ENCODE peak calls at places on chromosomes 6 and 20, in ten cellular contexts. I, A, Z, J, E, V, S, Y, K and C are unnamed samples.

GRCh38 chr6:25229671-25230321 is 49.4 kb upstream of the CARMIL1 start:
- DNase-seq in I (no peak), A (no peak), Z (no peak), J (no peak), E (no peak), V (no peak), S (no peak), Y (no peak), K (no peak), C (no peak)

GRCh38 chr6:1516742-1517520 is 92.8 kb upstream of the FOXC1 start:
- DNase-seq in I (no peak), A (no peak), Z (no peak), J (no peak), E (no peak), V (no peak), S (no peak), Y (no peak), K (no peak), C (no peak)

GRCh38 chr20:23641936-23642751 is 4.4 kb upstream of the CST3 start:
- DNase-seq in I (peak; percentile 84), A (no peak), Z (peak; percentile 43), J (no peak), E (no peak), V (no peak), S (no peak), Y (no peak), K (no peak), C (no peak)

GRCh38 chr6:121666809-121667208 is 231.4 kb downstream of the GJA1 start:
- DNase-seq in I (no peak), A (peak; percentile 6), Z (no peak), J (no peak), E (no peak), V (no peak), S (no peak), Y (no peak), K (no peak), C (no peak)

GRCh38 chr6:31568537-31568961 is 3.5 kb upstream of the LTA start:
- DNase-seq in I (no peak), A (no peak), Z (no peak), J (no peak), E (no peak), V (no peak), S (no peak), Y (peak; percentile 55), K (peak; percentile 94), C (no peak)

GRCh38 chr6:93282521-93283031 is 136.8 kb downstream of the EPHA7 start:
- DNase-seq in I (peak; percentile 56), A (no peak), Z (no peak), J (no peak), E (no peak), V (no peak), S (peak; percentile 73), Y (no peak), K (no peak), C (no peak)

GRCh38 chr6:155832596-155832995 is 377.0 kb upstream of the NOX3 start:
- DNase-seq in I (no peak), A (no peak), Z (no peak), J (no peak), E (no peak), V (peak; percentile 13), S (no peak), Y (no peak), K (no peak), C (no peak)

GRCh38 chr6:167553716-167554115 is 228.8 kb downstream of the TTLL2 start:
- DNase-seq in I (no peak), A (no peak), Z (no peak), J (no peak), E (no peak), V (no peak), S (peak; percentile 59), Y (no peak), K (no peak), C (no peak)

GRCh38 chr6:1636272-1636825 is 26.6 kb downstream of the FOXC1 start:
- DNase-seq in I (peak; percentile 40), A (no peak), Z (no peak), J (no peak), E (no peak), V (no peak), S (no peak), Y (no peak), K (no peak), C (no peak)

GRCh38 chr6:42693725-42694323 is 28.6 kb downstream of the PRPH2 start:
- DNase-seq in I (no peak), A (no peak), Z (no peak), J (no peak), E (no peak), V (no peak), S (no peak), Y (no peak), K (no peak), C (no peak)

GRCh38 chr6:7311171-7311570 is 1.8 kb downstream of the SSR1 start:
- DNase-seq in I (no peak), A (no peak), Z (no peak), J (no peak), E (no peak), V (no peak), S (no peak), Y (no peak), K (no peak), C (no peak)

GRCh38 chr20:33024609-33025317 is 6.7 kb upstream of the BPIFB6 start:
- DNase-seq in I (no peak), A (no peak), Z (no peak), J (no peak), E (no peak), V (no peak), S (no peak), Y (no peak), K (no peak), C (no peak)

GRCh38 chr6:149271348-149272340 is 45.9 kb upstream of the TAB2 start:
- DNase-seq in I (no peak), A (no peak), Z (peak; percentile 22), J (no peak), E (no peak), V (no peak), S (no peak), Y (peak; percentile 28), K (peak; percentile 65), C (no peak)

GRCh38 chr6:42403831-42404230 is 47.9 kb downstream of the TRERF1 start:
- DNase-seq in I (no peak), A (no peak), Z (no peak), J (no peak), E (no peak), V (no peak), S (no peak), Y (no peak), K (no peak), C (no peak)

GRCh38 chr6:11368760-11369159 is 136.3 kb upstream of the NEDD9 start:
- DNase-seq in I (no peak), A (no peak), Z (no peak), J (no peak), E (no peak), V (no peak), S (no peak), Y (no peak), K (no peak), C (no peak)

DNA sequence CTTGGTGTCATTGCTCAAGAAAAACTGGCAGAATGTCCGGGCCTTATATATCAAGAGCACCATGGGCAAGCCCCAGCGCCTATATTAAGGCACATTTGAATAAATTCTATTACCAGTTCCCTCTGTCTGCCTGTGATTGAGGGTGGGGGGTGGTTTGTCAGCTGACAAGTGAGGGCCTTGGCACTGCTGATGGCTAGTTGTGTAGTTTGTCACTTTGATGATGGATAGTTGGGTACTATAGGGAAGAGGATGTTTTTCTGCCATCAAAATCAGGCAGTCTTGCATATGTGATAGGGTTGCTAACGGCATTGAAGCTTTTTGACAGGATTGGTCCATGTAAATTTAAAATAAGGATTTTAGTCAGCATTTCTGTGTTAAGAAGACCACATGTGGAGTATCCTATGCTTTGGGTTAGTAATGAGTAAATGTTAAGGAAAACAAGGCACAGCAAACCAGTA is 2.5 kb downstream of the RPL10A start:
- DNase-seq in I (no peak), A (no peak), Z (no peak), J (no peak), E (no peak), V (no peak), S (no peak), Y (no peak), K (no peak), C (no peak)
- TF ChIP-seq EP300 in I (no peak), A (no peak), Z (no peak), J (no peak), E (no peak), V (no peak), S (no peak), Y (no peak), K (no peak), C (no peak)

GRCh38 chr20:34268145-34268544 is 26.9 kb downstream of the ASIP start:
- DNase-seq in I (peak; percentile 18), A (no peak), Z (no peak), J (no peak), E (no peak), V (no peak), S (no peak), Y (no peak), K (no peak), C (no peak)

GRCh38 chr20:34274694-34275093 is 28.5 kb downstream of the AHCY start:
- DNase-seq in I (no peak), A (no peak), Z (no peak), J (no peak), E (no peak), V (peak; percentile 35), S (no peak), Y (no peak), K (no peak), C (no peak)

GRCh38 chr20:34269996-34270627 is 28.9 kb downstream of the ASIP start:
- DNase-seq in I (no peak), A (no peak), Z (peak; percentile 55), J (peak; percentile 91), E (no peak), V (no peak), S (no peak), Y (peak; percentile 19), K (no peak), C (no peak)

GRCh38 chr20:34268851-34269668 is 27.8 kb downstream of the ASIP start:
- DNase-seq in I (no peak), A (no peak), Z (no peak), J (peak; percentile 53), E (no peak), V (no peak), S (peak; percentile 80), Y (peak; percentile 37), K (no peak), C (peak; percentile 31)

GRCh38 chr20:34271961-34272360 is 30.7 kb downstream of the ASIP start:
- DNase-seq in I (no peak), A (no peak), Z (no peak), J (no peak), E (no peak), V (no peak), S (no peak), Y (no peak), K (no peak), C (no peak)
- TF ChIP-seq EP300 in I (no peak), A (no peak), Z (no peak), J (no peak), E (no peak), V (no peak), S (no peak), Y (no peak), K (no peak), C (no peak)

GRCh38 chr6:142374090-142374783 is 72.4 kb downstream of the ADGRG6 start:
- DNase-seq in I (no peak), A (no peak), Z (no peak), J (no peak), E (no peak), V (peak; percentile 56), S (no peak), Y (no peak), K (no peak), C (no peak)
- TF ChIP-seq EP300 in I (no peak), A (no peak), Z (no peak), J (no peak), E (no peak), V (no peak), S (no peak), Y (no peak), K (no peak), C (no peak)

GRCh38 chr6:133774356-133774755 is 114.6 kb upstream of the TCF21 start:
- DNase-seq in I (no peak), A (no peak), Z (no peak), J (no peak), E (no peak), V (no peak), S (no peak), Y (no peak), K (no peak), C (no peak)
- TF ChIP-seq EP300 in I (no peak), A (no peak), Z (no peak), J (no peak), E (no peak), V (no peak), S (no peak), Y (no peak), K (no peak), C (no peak)